ENCODE peak calls at places on chromosomes 5 and 9, in four cellular contexts. G is SK-N-SH, B is K562, P is H1. W is an unnamed sample.

GRCh38 chr9:37935106-37935505 is 31.2 kb upstream of the SLC25A51 start:
- DNase-seq in G (no peak), B (no peak), P (no peak), W (no peak)

GRCh38 chr5:122500245-122501086 is 188.4 kb downstream of the SNCAIP start:
- DNase-seq in G (peak), B (peak), P (peak), W (peak)

GRCh38 chr9:70574222-70574837 is 159.9 kb upstream of the KLF9 start:
- DNase-seq in G (no peak), B (no peak), P (no peak), W (no peak)

GRCh38 chr5:65856520-65856919 is 69.9 kb upstream of the ERBIN start:
- DNase-seq in G (no peak), B (no peak), P (no peak), W (no peak)

GRCh38 chr5:76331139-76331538 is 71.9 kb upstream of the IQGAP2 start:
- DNase-seq in G (no peak), B (peak), P (no peak), W (no peak)

GRCh38 chr9:133774799-133775198 is 36.6 kb upstream of the SARDH start:
- DNase-seq in G (no peak), B (no peak), P (no peak), W (peak)

GRCh38 chr5:133407277-133407632 is 205.1 kb downstream of the FSTL4 start:
- DNase-seq in G (no peak), B (no peak), P (peak), W (no peak)

GRCh38 chr5:107232793-107233192 is 437.9 kb downstream of the EFNA5 start:
- DNase-seq in G (no peak), B (no peak), P (no peak), W (no peak)

GRCh38 chr9:76441551-76442322 is 17.2 kb upstream of the GCNT1 start:
- DNase-seq in G (no peak), B (peak), P (no peak), W (no peak)

GRCh38 chr5:135269224-135269623 is 129.8 kb downstream of the MACROH2A1 start:
- DNase-seq in G (no peak), B (no peak), P (no peak), W (no peak)

GRCh38 chr9:127450170-127450830 is 906 bp downstream of the RPL12 start:
- DNase-seq in G (no peak), B (peak), P (no peak), W (no peak)

GRCh38 chr5:72501475-72501874 is 5.7 kb downstream of the ZNF366 start:
- DNase-seq in G (no peak), B (no peak), P (no peak), W (no peak)

GRCh38 chr5:9440517-9440916 is 105.4 kb downstream of the SEMA5A start:
- DNase-seq in G (no peak), B (no peak), P (no peak), W (no peak)

GRCh38 chr5:143980506-143980905 is 168.5 kb downstream of the HMHB1 start:
- DNase-seq in G (no peak), B (no peak), P (no peak), W (no peak)

GRCh38 chr5:155678371-155678770 is 648.6 kb upstream of the SGCD start:
- DNase-seq in G (no peak), B (no peak), P (no peak), W (no peak)

GRCh38 chr9:75086443-75087278 is 1.3 kb downstream of the NMRK1 start:
- DNase-seq in G (no peak), B (no peak), P (no peak), W (peak)

GRCh38 chr9:115118471-115119156 is 657 bp upstream of the TNC start:
- DNase-seq in G (peak), B (peak), P (peak), W (peak)

GRCh38 chr5:57805732-57806131 is 323.1 kb upstream of the ACTBL2 start:
- DNase-seq in G (no peak), B (no peak), P (no peak), W (no peak)

GRCh38 chr5:57804500-57804899 is 321.9 kb upstream of the ACTBL2 start:
- DNase-seq in G (no peak), B (no peak), P (no peak), W (no peak)

GRCh38 chr5:57802131-57802530 is 319.5 kb upstream of the ACTBL2 start:
- DNase-seq in G (no peak), B (no peak), P (no peak), W (no peak)

GRCh38 chr5:57805170-57805569 is 322.6 kb upstream of the ACTBL2 start:
- DNase-seq in G (no peak), B (no peak), P (no peak), W (no peak)

DNA sequence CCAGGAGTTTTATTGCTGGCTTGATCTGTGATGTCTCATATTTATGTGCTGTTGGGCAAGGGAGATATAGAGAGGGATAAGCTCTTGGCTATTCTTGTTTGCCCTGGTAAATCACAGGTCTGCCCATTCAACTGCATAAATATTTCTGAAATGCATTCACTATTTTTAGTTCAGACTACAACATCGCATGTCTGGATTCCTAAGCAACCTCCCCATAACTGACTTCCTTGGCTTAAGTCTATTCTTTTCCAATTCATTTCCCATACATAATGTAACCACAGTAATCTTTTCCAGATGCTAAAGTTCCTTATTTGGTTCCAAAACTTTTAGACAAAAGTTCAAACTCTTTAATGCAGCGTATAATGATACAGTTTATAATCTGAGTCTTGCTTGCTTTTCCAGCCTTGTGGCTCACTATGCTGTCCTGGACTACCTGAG is 321.4 kb upstream of the ACTBL2 start:
- DNase-seq in G (no peak), B (no peak), P (no peak), W (no peak)
- TF ChIP-seq TEAD4 in G (peak), B (no peak), P (no peak), W (no peak)

GRCh38 chr9:121889990-121890563 is 203.0 kb downstream of the TTLL11 start:
- DNase-seq in G (no peak), B (no peak), P (no peak), W (no peak)

GRCh38 chr9:121887553-121888437 is 205.3 kb downstream of the TTLL11 start:
- DNase-seq in G (peak), B (no peak), P (no peak), W (no peak)

GRCh38 chr9:121890746-121891145 is 202.4 kb downstream of the TTLL11 start:
- DNase-seq in G (no peak), B (no peak), P (no peak), W (no peak)

GRCh38 chr9:121886759-121887485 is 206.2 kb downstream of the TTLL11 start:
- DNase-seq in G (no peak), B (no peak), P (no peak), W (no peak)

DNA sequence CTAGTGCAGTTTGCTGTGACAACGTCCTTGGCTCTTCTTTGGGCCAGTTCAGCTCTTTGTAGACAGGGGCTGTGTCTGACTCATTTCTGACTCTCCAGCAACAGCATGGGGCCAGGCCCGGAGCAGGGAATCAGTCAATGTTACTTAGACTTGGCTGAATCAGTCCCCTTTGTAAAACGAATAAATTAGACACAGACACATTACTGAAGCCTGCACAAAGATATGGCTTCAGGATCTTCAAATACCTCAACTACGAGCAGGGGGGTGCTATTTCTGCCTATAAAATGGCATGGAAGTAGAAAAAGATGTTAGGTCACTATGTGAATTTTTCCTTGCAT is 204.7 kb downstream of the TTLL11 start:
- DNase-seq in G (no peak), B (no peak), P (no peak), W (no peak)
- TF ChIP-seq TEAD4 in G (peak), B (no peak), P (no peak), W (no peak)

GRCh38 chr5:88394531-88395185 is 126.0 kb upstream of the TMEM161B start:
- DNase-seq in G (no peak), B (no peak), P (no peak), W (no peak)
- TF ChIP-seq TEAD4 in G (no peak), B (no peak), P (no peak), W (no peak)

GRCh38 chr9:134985451-134985850 is 67.7 kb upstream of the FCN1 start:
- DNase-seq in G (no peak), B (no peak), P (no peak), W (no peak)

GRCh38 chr9:134983506-134984371 is 66.0 kb upstream of the FCN1 start:
- DNase-seq in G (no peak), B (no peak), P (no peak), W (no peak)

GRCh38 chr9:134983094-134983493 is 65.4 kb upstream of the FCN1 start:
- DNase-seq in G (no peak), B (peak), P (peak), W (peak)

GRCh38 chr9:134982311-134982710 is 64.6 kb upstream of the FCN1 start:
- DNase-seq in G (no peak), B (no peak), P (no peak), W (no peak)

DNA sequence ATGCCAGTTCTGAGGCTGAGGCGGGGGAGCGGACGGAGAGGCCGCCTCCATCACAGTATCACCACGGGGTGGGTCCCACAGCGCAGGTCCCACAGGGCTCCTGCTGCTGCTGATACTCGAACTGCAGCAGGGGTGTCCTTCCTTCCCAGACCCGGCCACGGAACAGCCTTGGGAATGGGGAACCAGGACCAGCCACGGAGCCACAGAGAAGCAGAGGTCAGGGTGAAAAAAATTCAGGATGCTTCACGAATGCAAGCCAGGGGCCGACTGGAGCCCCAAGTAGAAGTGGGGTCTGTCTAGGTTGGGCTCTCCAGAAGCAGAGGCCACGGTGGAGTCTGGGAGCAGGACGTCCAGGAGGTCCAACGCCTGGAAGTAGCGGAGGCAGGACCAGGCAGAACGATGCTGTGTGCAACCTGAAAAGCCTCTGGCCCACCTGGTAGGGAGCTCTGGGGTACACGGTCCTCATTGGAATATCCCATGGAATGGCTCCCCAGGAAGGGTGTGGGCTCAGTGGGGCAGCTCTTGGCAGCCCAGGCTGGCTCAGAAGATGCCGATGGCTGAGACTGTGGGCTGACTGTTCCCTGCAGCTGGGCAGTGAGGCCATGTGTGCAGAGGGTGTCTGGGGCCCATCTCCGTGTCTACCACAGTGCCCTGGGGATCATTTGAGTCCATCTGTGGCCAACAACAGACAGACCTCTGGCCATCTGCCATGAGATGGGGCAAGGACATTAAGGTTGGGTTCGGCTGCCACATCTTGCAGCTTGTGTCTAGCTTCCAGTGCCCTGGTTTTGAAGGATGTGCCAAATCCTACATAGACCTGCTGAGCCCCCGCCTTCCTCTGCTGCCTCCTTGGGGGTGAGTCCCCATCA is 66.9 kb upstream of the FCN1 start:
- DNase-seq in G (peak), B (no peak), P (no peak), W (no peak)
- TF ChIP-seq TEAD4 in G (no peak), B (no peak), P (no peak), W (no peak)

GRCh38 chr9:36486933-36487481 is 85.7 kb upstream of the MELK start:
- DNase-seq in G (peak), B (peak), P (peak), W (peak)
- TF ChIP-seq TEAD4 in G (no peak), B (no peak), P (no peak), W (no peak)

DNA sequence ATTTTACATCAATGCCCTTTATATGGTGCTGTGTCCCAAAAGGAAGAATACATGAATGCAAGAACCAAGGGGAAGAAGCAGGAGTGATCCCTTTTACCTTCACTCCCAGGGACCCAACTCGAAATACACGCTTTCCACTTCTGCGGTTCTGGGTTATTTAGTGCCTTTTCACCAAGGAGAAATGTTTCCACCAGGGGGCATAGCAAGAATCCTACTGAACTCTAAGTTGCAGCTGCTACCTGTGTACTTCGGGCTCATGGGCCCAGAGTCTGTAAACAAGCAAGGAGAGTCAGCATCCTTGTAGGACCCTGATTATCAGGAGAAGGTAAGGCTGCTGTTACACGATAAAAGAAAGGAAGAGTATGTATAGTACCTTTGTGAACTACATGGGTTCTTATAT is 45.7 kb downstream of the DPYSL3 start:
- DNase-seq in G (no peak), B (peak), P (no peak), W (peak)
- TF ChIP-seq TEAD4 in G (no peak), B (no peak), P (peak), W (no peak)

DNA sequence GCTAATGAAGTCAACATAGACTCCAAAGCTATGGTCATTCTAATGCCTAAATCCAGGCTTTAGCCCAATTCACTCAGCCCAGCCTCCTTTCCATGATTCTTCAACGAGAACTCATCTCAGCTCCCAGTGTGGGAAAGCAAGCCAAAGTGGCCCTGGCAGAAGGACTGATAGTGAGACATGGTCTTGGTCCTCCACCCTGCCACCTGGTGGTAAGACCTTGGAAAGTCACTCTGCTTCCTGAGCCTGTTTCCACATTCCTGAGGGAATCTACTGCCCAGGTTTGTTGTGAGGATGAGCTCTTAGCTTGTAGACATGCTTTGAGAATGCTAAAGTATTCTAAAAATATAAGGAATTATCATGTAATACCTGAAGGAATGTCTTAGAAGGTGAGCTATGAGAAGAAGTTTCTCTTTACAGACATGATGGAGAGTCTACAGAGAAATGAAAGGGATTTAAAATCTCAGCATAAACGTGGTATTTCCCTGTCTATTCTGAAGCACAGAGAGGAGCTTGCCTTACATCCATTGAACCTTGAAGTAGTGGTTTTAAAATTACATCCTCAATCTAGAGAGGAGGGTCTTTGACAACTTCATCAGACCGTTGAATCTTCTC is 173.5 kb downstream of the TRIM32 start:
- DNase-seq in G (peak), B (peak), P (peak), W (peak)
- TF ChIP-seq TEAD4 in G (no peak), B (no peak), P (peak), W (no peak)

DNA sequence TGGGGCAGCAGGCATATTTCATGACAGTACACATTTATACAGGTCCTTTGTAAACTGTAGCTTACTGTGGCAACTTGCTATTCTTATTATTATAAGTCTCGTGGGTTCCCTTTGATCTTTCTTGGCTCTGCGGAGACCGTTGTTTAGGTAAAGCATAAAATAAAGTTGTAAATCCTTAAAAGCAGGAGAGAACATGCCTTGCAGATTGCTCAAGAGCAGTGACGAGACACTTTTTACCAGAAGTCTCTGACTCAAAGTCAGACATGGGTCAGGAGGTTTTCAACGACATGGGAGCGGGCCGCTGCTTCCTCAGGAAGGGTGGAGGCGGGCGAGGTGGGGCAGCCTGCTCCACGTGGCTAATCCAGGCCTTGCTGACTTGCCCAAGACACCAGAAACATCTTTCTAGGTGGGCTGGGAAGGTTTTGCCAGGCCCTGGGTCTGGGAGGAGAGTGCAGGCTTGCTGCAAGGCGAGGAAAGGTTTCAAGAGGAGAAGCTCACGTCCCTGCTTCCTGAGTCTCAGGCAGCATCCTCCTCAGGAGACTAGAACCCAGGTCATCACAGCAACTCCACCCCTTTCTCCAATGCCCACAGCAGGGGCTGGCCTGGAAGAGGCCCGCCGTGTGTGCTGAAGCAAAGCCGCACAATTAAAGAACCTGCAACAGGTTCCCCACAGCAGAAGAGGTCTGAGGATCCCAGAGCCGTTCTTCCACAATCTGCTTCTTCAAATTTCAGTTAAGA is 6.5 kb downstream of the TBC1D2 start:
- DNase-seq in G (no peak), B (peak), P (no peak), W (no peak)
- TF ChIP-seq TEAD4 in G (no peak), B (no peak), P (no peak), W (no peak)

GRCh38 chr5:32510860-32511259 is 66.3 kb upstream of the ZFR start:
- DNase-seq in G (no peak), B (no peak), P (no peak), W (no peak)

GRCh38 chr5:32506809-32507208 is 62.3 kb upstream of the ZFR start:
- DNase-seq in G (no peak), B (no peak), P (no peak), W (no peak)

GRCh38 chr5:32507738-32508434 is 63.3 kb upstream of the ZFR start:
- DNase-seq in G (no peak), B (no peak), P (no peak), W (no peak)

GRCh38 chr5:32511778-32512374 is 67.3 kb upstream of the ZFR start:
- DNase-seq in G (no peak), B (no peak), P (no peak), W (no peak)

GRCh38 chr5:32508806-32509805 is 64.6 kb upstream of the ZFR start:
- DNase-seq in G (no peak), B (no peak), P (no peak), W (no peak)
- TF ChIP-seq TEAD4 in G (no peak), B (no peak), P (no peak), W (no peak)

GRCh38 chr5:21831145-21831787 is 1021.9 kb downstream of the CDH12 start:
- DNase-seq in G (no peak), B (no peak), P (no peak), W (no peak)

GRCh38 chr5:21834863-21835262 is 1018.3 kb downstream of the CDH12 start:
- DNase-seq in G (no peak), B (peak), P (no peak), W (no peak)
- TF ChIP-seq TEAD4 in G (no peak), B (peak), P (no peak), W (no peak)

W was measured in WTC11.